ENCODE peak calls at places on chromosomes 2 and 18, in ten cellular contexts. T, J, M, L, E, F, Z, S, D and P are unnamed samples.

GRCh38 chr2:28821295-28821958 is 10.8 kb downstream of the SPDYA start:
- DNase-seq in T (peak; percentile 60), J (peak; percentile 56), M (peak; percentile 56), L (no peak), E (peak; percentile 46), F (no peak), Z (no peak), S (peak; percentile 59), D (peak; percentile 50), P (peak; percentile 57)

GRCh38 chr2:107927034-107927534 is 59.2 kb upstream of the SLC5A7 start:
- DNase-seq in T (no peak), J (no peak), M (no peak), L (no peak), E (no peak), F (no peak), Z (no peak), S (no peak), D (no peak), P (no peak)

GRCh38 chr2:42844901-42845685 is 52.7 kb upstream of the HAAO start:
- DNase-seq in T (no peak), J (peak; percentile 81), M (peak; percentile 48), L (no peak), E (no peak), F (no peak), Z (no peak), S (peak; percentile 85), D (no peak), P (no peak)

GRCh38 chr2:168369087-168369486 is 87.0 kb upstream of the CERS6 start:
- DNase-seq in T (no peak), J (no peak), M (no peak), L (no peak), E (no peak), F (no peak), Z (no peak), S (no peak), D (no peak), P (no peak)

GRCh38 chr2:197229509-197230458 is 80.8 kb downstream of the ANKRD44 start:
- DNase-seq in T (no peak), J (peak; percentile 76), M (peak; percentile 23), L (no peak), E (no peak), F (no peak), Z (no peak), S (peak; percentile 81), D (no peak), P (peak; percentile 57)

GRCh38 chr2:175251425-175252041 is 70.0 kb upstream of the ATP5MC3 start:
- DNase-seq in T (peak; percentile 26), J (peak; percentile 41), M (peak; percentile 49), L (no peak), E (no peak), F (no peak), Z (peak; percentile 15), S (peak; percentile 44), D (peak; percentile 20), P (peak; percentile 41)

GRCh38 chr18:56001576-56001975 is 413.6 kb upstream of the TCF4 start:
- DNase-seq in T (no peak), J (peak; percentile 20), M (peak; percentile 13), L (no peak), E (no peak), F (no peak), Z (no peak), S (no peak), D (no peak), P (no peak)

GRCh38 chr18:62663731-62664336 is 51.5 kb upstream of the PHLPP1 start:
- DNase-seq in T (peak; percentile 68), J (peak; percentile 98), M (peak; percentile 21), L (no peak), E (no peak), F (no peak), Z (no peak), S (peak; percentile 94), D (no peak), P (no peak)

GRCh38 chr2:131105950-131106801 is 1.0 kb downstream of the PLEKHB2 start:
- DNase-seq in T (peak; percentile 44), J (peak; percentile 69), M (peak; percentile 69), L (no peak), E (peak; percentile 55), F (no peak), Z (peak; percentile 42), S (peak; percentile 69), D (peak; percentile 13), P (peak; percentile 56)

GRCh38 chr2:201261911-201262310 is 1.6 kb downstream of the CASP8 start:
- DNase-seq in T (no peak), J (no peak), M (no peak), L (no peak), E (no peak), F (no peak), Z (no peak), S (peak; percentile 39), D (no peak), P (no peak)

GRCh38 chr18:12334280-12335262 is 26.5 kb downstream of the TUBB6 start:
- DNase-seq in T (no peak), J (no peak), M (no peak), L (no peak), E (no peak), F (no peak), Z (no peak), S (no peak), D (no peak), P (no peak)

GRCh38 chr2:240596491-240596931 is 10.0 kb downstream of the CAPN10 start:
- DNase-seq in T (no peak), J (no peak), M (no peak), L (peak; percentile 77), E (no peak), F (peak; percentile 86), Z (peak; percentile 19), S (no peak), D (no peak), P (no peak)

GRCh38 chr2:191166756-191167445 is 16.1 kb upstream of the STAT4 start:
- DNase-seq in T (no peak), J (peak; percentile 49), M (no peak), L (no peak), E (no peak), F (no peak), Z (no peak), S (no peak), D (no peak), P (no peak)

GRCh38 chr2:31654241-31654640 is 73.5 kb upstream of the SRD5A2 start:
- DNase-seq in T (no peak), J (no peak), M (no peak), L (no peak), E (no peak), F (no peak), Z (no peak), S (no peak), D (no peak), P (no peak)

GRCh38 chr2:110820128-110820527 is 87.8 kb downstream of the ACOXL start:
- DNase-seq in T (no peak), J (no peak), M (no peak), L (no peak), E (no peak), F (no peak), Z (no peak), S (no peak), D (no peak), P (peak; percentile 29)

GRCh38 chr2:182359027-182360011 is 67.5 kb downstream of the PDE1A start:
- DNase-seq in T (no peak), J (peak; percentile 33), M (no peak), L (no peak), E (no peak), F (no peak), Z (no peak), S (peak; percentile 56), D (no peak), P (no peak)

GRCh38 chr2:203802277-203803045 is 65.1 kb upstream of the CTLA4 start:
- DNase-seq in T (no peak), J (peak; percentile 94), M (peak; percentile 79), L (no peak), E (peak; percentile 56), F (no peak), Z (no peak), S (peak; percentile 80), D (no peak), P (no peak)

GRCh38 chr2:109595644-109596043 is 18.1 kb downstream of the SEPTIN10 start:
- DNase-seq in T (no peak), J (no peak), M (no peak), L (no peak), E (no peak), F (no peak), Z (no peak), S (no peak), D (no peak), P (no peak)

GRCh38 chr2:36507408-36507812 is 90.6 kb downstream of the FEZ2 start:
- DNase-seq in T (peak; percentile 70), J (peak; percentile 69), M (peak; percentile 48), L (no peak), E (peak; percentile 15), F (no peak), Z (peak; percentile 25), S (peak; percentile 75), D (peak; percentile 60), P (peak; percentile 35)

GRCh38 chr2:39530423-39530866 is 93.4 kb upstream of the MAP4K3 start:
- DNase-seq in T (no peak), J (peak; percentile 61), M (peak; percentile 50), L (no peak), E (no peak), F (no peak), Z (no peak), S (peak; percentile 82), D (no peak), P (no peak)

GRCh38 chr2:230985519-230986231 is 10.2 kb upstream of the SPATA3 start:
- DNase-seq in T (no peak), J (no peak), M (no peak), L (peak; percentile 38), E (no peak), F (no peak), Z (no peak), S (no peak), D (no peak), P (no peak)

GRCh38 chr2:12738112-12738485 is 21.4 kb downstream of the TRIB2 start:
- DNase-seq in T (no peak), J (peak; percentile 49), M (no peak), L (no peak), E (no peak), F (no peak), Z (no peak), S (peak; percentile 61), D (no peak), P (no peak)

GRCh38 chr2:214591359-214591758 is 180.5 kb downstream of the VWC2L start:
- DNase-seq in T (no peak), J (no peak), M (no peak), L (no peak), E (no peak), F (no peak), Z (no peak), S (peak; percentile 27), D (no peak), P (no peak)

GRCh38 chr18:48358868-48359267 is 50.3 kb downstream of the ZBTB7C start:
- DNase-seq in T (no peak), J (no peak), M (no peak), L (no peak), E (no peak), F (no peak), Z (no peak), S (no peak), D (no peak), P (no peak)